ENCODE peak calls at places on chromosomes 1 and 21, in nine cellular contexts. One of them, this sample, is unnamed. For H3K4me1, the result is how much of the 10 kb centered on the place peaks cover.

GRCh38 chr1:39089811-39090519 is 63.8 kb downstream of the NDUFS5 start:
- DNase-seq in fibroblast of lung: no peak
- DNase-seq in GM12878: no peak
- DNase-seq in HCT116: no peak
- DNase-seq in foreskin keratinocyte: no peak
- DNase-seq in transverse colon: no peak
- DNase-seq in body of pancreas: no peak
- DNase-seq in spleen: no peak
- DNase-seq in H9: no peak
- DNase-seq in this sample: no peak

GRCh38 chr21:43929217-43929971 is 64.4 kb downstream of the AGPAT3 start:
- DNase-seq in GM12878: no peak
- DNase-seq in body of pancreas: peak
- DNase-seq in H9: no peak
- DNase-seq in HCT116: no peak
- DNase-seq in foreskin keratinocyte: no peak
- DNase-seq in transverse colon: no peak
- DNase-seq in fibroblast of lung: no peak
- DNase-seq in spleen: no peak
- DNase-seq in this sample: no peak

GRCh38 chr1:118116401-118116800 is 68.6 kb downstream of the SPAG17 start:
- DNase-seq in H9: no peak
- DNase-seq in transverse colon: no peak
- DNase-seq in body of pancreas: no peak
- DNase-seq in foreskin keratinocyte: no peak
- DNase-seq in fibroblast of lung: peak
- DNase-seq in GM12878: no peak
- DNase-seq in spleen: no peak
- DNase-seq in HCT116: no peak
- DNase-seq in this sample: no peak

GRCh38 chr1:205445653-205445955 is 10.2 kb downstream of the BLACAT1 start:
- DNase-seq in GM12878: no peak
- DNase-seq in fibroblast of lung: no peak
- DNase-seq in H9: no peak
- DNase-seq in foreskin keratinocyte: no peak
- DNase-seq in spleen: no peak
- DNase-seq in body of pancreas: no peak
- DNase-seq in transverse colon: no peak
- DNase-seq in HCT116: no peak
- DNase-seq in this sample: no peak

GRCh38 chr1:31517301-31517700 is 59.0 kb upstream of the TINAGL1 start:
- DNase-seq in H9: no peak
- DNase-seq in foreskin keratinocyte: no peak
- DNase-seq in spleen: no peak
- DNase-seq in GM12878: no peak
- DNase-seq in body of pancreas: no peak
- DNase-seq in HCT116: no peak
- DNase-seq in fibroblast of lung: no peak
- DNase-seq in transverse colon: no peak
- DNase-seq in this sample: no peak

GRCh38 chr1:197917813-197918646 is 858 bp downstream of the LHX9 start:
- DNase-seq in fibroblast of lung: no peak
- DNase-seq in body of pancreas: no peak
- DNase-seq in GM12878: no peak
- DNase-seq in foreskin keratinocyte: no peak
- DNase-seq in spleen: peak
- DNase-seq in HCT116: no peak
- DNase-seq in transverse colon: no peak
- DNase-seq in H9: no peak
- DNase-seq in this sample: peak

GRCh38 chr1:58162952-58163550 is 383.5 kb downstream of the OMA1 start:
- DNase-seq in H9: peak
- DNase-seq in spleen: no peak
- DNase-seq in foreskin keratinocyte: peak
- DNase-seq in transverse colon: peak
- DNase-seq in body of pancreas: peak
- DNase-seq in HCT116: peak
- DNase-seq in fibroblast of lung: peak
- DNase-seq in GM12878: no peak
- DNase-seq in this sample: peak

GRCh38 chr1:108962681-108963051 is 618 bp downstream of the CLCC1 start:
- DNase-seq in fibroblast of lung: no peak
- DNase-seq in spleen: peak
- DNase-seq in foreskin keratinocyte: no peak
- DNase-seq in transverse colon: peak
- DNase-seq in body of pancreas: peak
- DNase-seq in HCT116: no peak
- DNase-seq in GM12878: no peak
- DNase-seq in H9: peak
- DNase-seq in this sample: peak

GRCh38 chr1:153534226-153534932 is 1.4 kb downstream of the S100A6 start:
- DNase-seq in fibroblast of lung: peak
- DNase-seq in body of pancreas: no peak
- DNase-seq in transverse colon: no peak
- DNase-seq in spleen: no peak
- DNase-seq in H9: no peak
- DNase-seq in GM12878: no peak
- DNase-seq in HCT116: no peak
- DNase-seq in foreskin keratinocyte: peak
- DNase-seq in this sample: no peak

GRCh38 chr1:215433237-215433636 is 133.9 kb upstream of the KCTD3 start:
- DNase-seq in body of pancreas: no peak
- DNase-seq in spleen: no peak
- DNase-seq in fibroblast of lung: no peak
- DNase-seq in transverse colon: no peak
- DNase-seq in H9: no peak
- DNase-seq in foreskin keratinocyte: no peak
- DNase-seq in GM12878: no peak
- DNase-seq in HCT116: no peak
- DNase-seq in this sample: no peak

GRCh38 chr1:5648410-5649165 is 343.6 kb downstream of the NPHP4 start:
- DNase-seq in H9: peak
- DNase-seq in fibroblast of lung: no peak
- DNase-seq in body of pancreas: no peak
- DNase-seq in transverse colon: no peak
- DNase-seq in GM12878: no peak
- DNase-seq in spleen: no peak
- DNase-seq in foreskin keratinocyte: peak
- DNase-seq in HCT116: no peak
- DNase-seq in this sample: no peak

GRCh38 chr1:209549384-209550001 is 34.0 kb upstream of the CAMK1G start:
- DNase-seq in fibroblast of lung: no peak
- DNase-seq in body of pancreas: no peak
- DNase-seq in HCT116: no peak
- DNase-seq in spleen: no peak
- DNase-seq in foreskin keratinocyte: no peak
- DNase-seq in GM12878: no peak
- DNase-seq in H9: peak
- DNase-seq in transverse colon: no peak
- DNase-seq in this sample: peak
- TF ChIP-seq CTCF in fibroblast of lung: no peak
- TF ChIP-seq CTCF in body of pancreas: no peak
- TF ChIP-seq CTCF in HCT116: peak
- TF ChIP-seq CTCF in spleen: no peak
- TF ChIP-seq CTCF in foreskin keratinocyte: no peak
- TF ChIP-seq CTCF in GM12878: no peak
- TF ChIP-seq CTCF in H9: peak
- TF ChIP-seq CTCF in transverse colon: no peak
- TF ChIP-seq CTCF in this sample: peak

GRCh38 chr1:70546726-70547125 is 135.7 kb downstream of the CTH start:
- DNase-seq in GM12878: no peak
- DNase-seq in foreskin keratinocyte: no peak
- DNase-seq in fibroblast of lung: no peak
- DNase-seq in body of pancreas: no peak
- DNase-seq in transverse colon: no peak
- DNase-seq in H9: no peak
- DNase-seq in spleen: no peak
- DNase-seq in HCT116: no peak
- DNase-seq in this sample: no peak

GRCh38 chr1:70542040-70542439 is 131.0 kb downstream of the CTH start:
- DNase-seq in spleen: no peak
- DNase-seq in H9: no peak
- DNase-seq in GM12878: no peak
- DNase-seq in fibroblast of lung: no peak
- DNase-seq in HCT116: no peak
- DNase-seq in body of pancreas: no peak
- DNase-seq in foreskin keratinocyte: no peak
- DNase-seq in transverse colon: no peak
- DNase-seq in this sample: no peak

GRCh38 chr1:70537788-70538187 is 126.7 kb downstream of the CTH start:
- DNase-seq in GM12878: no peak
- DNase-seq in foreskin keratinocyte: no peak
- DNase-seq in spleen: no peak
- DNase-seq in HCT116: no peak
- DNase-seq in body of pancreas: no peak
- DNase-seq in transverse colon: no peak
- DNase-seq in fibroblast of lung: no peak
- DNase-seq in H9: no peak
- DNase-seq in this sample: no peak

GRCh38 chr1:70542856-70543255 is 131.8 kb downstream of the CTH start:
- DNase-seq in fibroblast of lung: no peak
- DNase-seq in GM12878: no peak
- DNase-seq in body of pancreas: no peak
- DNase-seq in H9: no peak
- DNase-seq in transverse colon: no peak
- DNase-seq in foreskin keratinocyte: peak
- DNase-seq in HCT116: no peak
- DNase-seq in spleen: no peak
- DNase-seq in this sample: no peak
- H3K4me1 ChIP-seq in fibroblast of lung: under half
- H3K4me1 ChIP-seq in GM12878: under half
- H3K4me1 ChIP-seq in body of pancreas: under half
- H3K4me1 ChIP-seq in H9: under half
- H3K4me1 ChIP-seq in transverse colon: under half
- H3K4me1 ChIP-seq in foreskin keratinocyte: under half
- H3K4me1 ChIP-seq in HCT116: under half
- H3K4me1 ChIP-seq in spleen: under half
- H3K4me1 ChIP-seq in this sample: under half

GRCh38 chr1:110488867-110489266 is 30.1 kb downstream of the KCNA10 start:
- DNase-seq in fibroblast of lung: no peak
- DNase-seq in GM12878: no peak
- DNase-seq in HCT116: no peak
- DNase-seq in foreskin keratinocyte: no peak
- DNase-seq in H9: no peak
- DNase-seq in transverse colon: no peak
- DNase-seq in spleen: no peak
- DNase-seq in body of pancreas: no peak
- DNase-seq in this sample: no peak

GRCh38 chr1:110492573-110492972 is 26.4 kb downstream of the KCNA10 start:
- DNase-seq in fibroblast of lung: no peak
- DNase-seq in spleen: no peak
- DNase-seq in foreskin keratinocyte: no peak
- DNase-seq in H9: no peak
- DNase-seq in GM12878: no peak
- DNase-seq in body of pancreas: peak
- DNase-seq in transverse colon: no peak
- DNase-seq in HCT116: no peak
- DNase-seq in this sample: no peak

GRCh38 chr1:110489406-110489805 is 29.6 kb downstream of the KCNA10 start:
- DNase-seq in fibroblast of lung: no peak
- DNase-seq in H9: no peak
- DNase-seq in spleen: no peak
- DNase-seq in body of pancreas: no peak
- DNase-seq in foreskin keratinocyte: no peak
- DNase-seq in HCT116: no peak
- DNase-seq in GM12878: no peak
- DNase-seq in transverse colon: no peak
- DNase-seq in this sample: no peak

GRCh38 chr1:110489973-110490542 is 28.9 kb downstream of the KCNA10 start:
- DNase-seq in fibroblast of lung: no peak
- DNase-seq in transverse colon: no peak
- DNase-seq in body of pancreas: no peak
- DNase-seq in spleen: no peak
- DNase-seq in HCT116: no peak
- DNase-seq in foreskin keratinocyte: no peak
- DNase-seq in GM12878: no peak
- DNase-seq in H9: no peak
- DNase-seq in this sample: no peak

DNA sequence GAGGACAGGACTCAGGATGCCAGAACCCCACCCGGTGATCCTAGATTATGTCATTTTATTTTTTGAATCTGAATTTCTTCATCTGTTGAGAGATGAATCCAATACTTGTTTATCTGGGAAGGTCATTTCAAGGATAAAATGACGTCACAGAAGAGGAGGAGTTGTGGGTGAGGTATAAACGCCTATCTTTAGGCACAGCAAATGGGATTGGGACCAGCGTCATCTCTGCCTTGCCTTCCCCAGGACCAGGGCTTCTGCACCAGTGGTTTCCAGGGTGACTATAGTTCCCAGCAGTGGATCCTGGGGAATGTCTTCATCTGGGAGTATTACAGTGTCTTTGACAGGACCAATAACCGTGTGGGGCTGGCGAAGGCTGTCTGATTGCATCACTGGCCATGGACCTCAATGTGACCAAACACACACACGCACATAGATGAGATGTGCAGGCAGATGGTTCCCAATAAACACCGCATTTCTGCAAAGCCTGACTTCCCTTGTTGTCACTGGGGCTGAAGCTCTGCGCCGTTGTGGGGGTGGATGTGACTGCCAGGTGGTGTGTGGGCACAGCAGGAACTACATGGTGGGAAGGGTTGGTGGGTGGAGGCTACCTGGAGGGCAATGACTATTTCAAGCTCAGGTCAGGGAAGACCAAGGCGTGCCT is 28.1 kb downstream of the KCNA10 start:
- DNase-seq in H9: no peak
- DNase-seq in GM12878: no peak
- DNase-seq in spleen: no peak
- DNase-seq in HCT116: no peak
- DNase-seq in fibroblast of lung: no peak
- DNase-seq in foreskin keratinocyte: no peak
- DNase-seq in body of pancreas: no peak
- DNase-seq in transverse colon: no peak
- DNase-seq in this sample: no peak
- TF ChIP-seq CTCF in H9: no peak
- TF ChIP-seq CTCF in GM12878: no peak
- TF ChIP-seq CTCF in spleen: no peak
- TF ChIP-seq CTCF in HCT116: no peak
- TF ChIP-seq CTCF in fibroblast of lung: no peak
- TF ChIP-seq CTCF in foreskin keratinocyte: no peak
- TF ChIP-seq CTCF in body of pancreas: no peak
- TF ChIP-seq CTCF in transverse colon: no peak
- TF ChIP-seq CTCF in this sample: no peak

DNA sequence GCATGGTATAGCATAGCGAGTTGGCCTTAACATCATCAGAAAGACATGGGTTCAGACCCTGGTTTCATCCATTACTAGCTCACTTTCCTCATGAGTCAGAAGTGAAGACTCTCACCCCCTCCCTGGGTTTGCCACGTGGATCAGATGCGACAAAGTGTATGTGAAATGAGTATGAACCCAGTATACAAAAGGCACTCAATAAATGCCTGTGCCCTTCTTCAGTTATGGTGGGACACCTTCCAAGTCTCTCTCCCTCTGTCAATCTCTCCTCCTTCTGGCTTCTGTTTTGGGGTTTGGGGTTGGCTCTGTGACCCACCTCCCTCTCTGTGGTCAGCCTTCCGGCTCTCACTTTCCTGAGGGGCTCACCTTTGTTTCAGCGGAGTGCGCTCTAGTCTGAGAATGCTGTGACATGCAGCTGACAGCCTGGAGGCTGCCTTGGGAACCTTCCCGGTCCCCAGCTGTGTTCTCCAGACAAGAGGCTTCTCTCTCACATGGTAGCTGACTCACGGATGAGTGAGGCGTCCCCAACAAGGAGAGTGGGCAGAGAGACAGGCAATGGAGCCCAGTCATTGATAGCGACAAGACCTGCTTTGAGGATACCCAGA is 155.0 kb upstream of the EDN2 start:
- DNase-seq in transverse colon: no peak
- DNase-seq in H9: no peak
- DNase-seq in GM12878: no peak
- DNase-seq in body of pancreas: no peak
- DNase-seq in fibroblast of lung: peak
- DNase-seq in HCT116: no peak
- DNase-seq in spleen: no peak
- DNase-seq in foreskin keratinocyte: no peak
- DNase-seq in this sample: no peak
- H3K4me1 ChIP-seq in transverse colon: under half
- H3K4me1 ChIP-seq in H9: under half
- H3K4me1 ChIP-seq in GM12878: under half
- H3K4me1 ChIP-seq in body of pancreas: under half
- H3K4me1 ChIP-seq in fibroblast of lung: under half
- H3K4me1 ChIP-seq in HCT116: under half
- H3K4me1 ChIP-seq in spleen: under half
- H3K4me1 ChIP-seq in foreskin keratinocyte: under half
- H3K4me1 ChIP-seq in this sample: under half